ENCODE peak calls at places on chromosomes 4 and X, in eight cellular contexts. R is Peyer's patch, H is tibial artery, A is iPS DF 6.9, K is right cardiac atrium, Q is pancreas, I is stomach, U is fibroblast of lung. N is an unnamed sample.

GRCh38 chr4:147136308-147136707 is 190.6 kb upstream of the TTC29 start:
- DNase-seq in R (no peak), H (no peak), A (no peak), K (peak; percentile 41), Q (no peak), I (no peak), U (peak; percentile 34), N (no peak)

GRCh38 chr4:108355523-108356208 is 186.9 kb upstream of the LEF1 start:
- DNase-seq in R (no peak), H (no peak), A (no peak), K (no peak), Q (no peak), I (no peak), U (peak; percentile 36), N (no peak)

GRCh38 chr4:39319678-39320077 is 46.5 kb downstream of the RFC1 start:
- DNase-seq in R (no peak), H (no peak), A (no peak), K (no peak), Q (no peak), I (no peak), U (peak; percentile 97), N (no peak)

GRCh38 chr4:140856692-140857091 is 100.5 kb upstream of the TBC1D9 start:
- DNase-seq in R (no peak), H (no peak), A (peak; percentile 18), K (peak; percentile 23), Q (no peak), I (peak; percentile 28), U (peak; percentile 88), N (peak; percentile 22)

GRCh38 chr4:123190176-123190575 is 206.4 kb upstream of the SPRY1 start:
- DNase-seq in R (no peak), H (no peak), A (no peak), K (no peak), Q (no peak), I (no peak), U (no peak), N (no peak)

GRCh38 chr4:110347805-110348204 is 128.2 kb upstream of the ENPEP start:
- DNase-seq in R (no peak), H (no peak), A (no peak), K (no peak), Q (no peak), I (no peak), U (no peak), N (no peak)

GRCh38 chr4:158353541-158354304 is 143.4 kb downstream of the TMEM144 start:
- DNase-seq in R (no peak), H (no peak), A (no peak), K (no peak), Q (no peak), I (no peak), U (no peak), N (no peak)

GRCh38 chrX:39815621-39816020 is 282.1 kb downstream of the BCOR start:
- DNase-seq in R (no peak), H (no peak), A (no peak), K (no peak), Q (no peak), I (no peak), U (peak; percentile 24), N (no peak)

GRCh38 chrX:374566-374965 is 12.1 kb downstream of the PPP2R3B start:
- DNase-seq in R (no peak), H (no peak), A (no peak), K (no peak), Q (no peak), I (no peak), U (no peak), N (no peak)

GRCh38 chrX:131778269-131779218 is 234.7 kb downstream of the OR13H1 start:
- DNase-seq in R (no peak), H (no peak), A (no peak), K (peak; percentile 55), Q (no peak), I (peak; percentile 77), U (peak; percentile 56), N (no peak)

GRCh38 chr4:154822775-154823174 is 41.7 kb downstream of the RBM46 start:
- DNase-seq in R (no peak), H (no peak), A (no peak), K (no peak), Q (no peak), I (no peak), U (peak; percentile 66), N (no peak)

GRCh38 chr4:53929955-53930798 is 134.2 kb downstream of the CHIC2 start:
- DNase-seq in R (no peak), H (peak; percentile 85), A (peak; percentile 72), K (peak; percentile 78), Q (peak; percentile 58), I (peak; percentile 73), U (peak; percentile 89), N (peak; percentile 78)

GRCh38 chr4:24226667-24227066 is 336.8 kb upstream of the PPARGC1A start:
- DNase-seq in R (no peak), H (no peak), A (no peak), K (no peak), Q (no peak), I (no peak), U (peak; percentile 67), N (no peak)

GRCh38 chr4:118177121-118177520 is 142.8 kb downstream of the NDST3 start:
- DNase-seq in R (no peak), H (no peak), A (no peak), K (no peak), Q (no peak), I (no peak), U (peak; percentile 22), N (no peak)

GRCh38 chr4:57426779-57427395 is 316.7 kb upstream of the IGFBP7 start:
- DNase-seq in R (peak; percentile 61), H (peak; percentile 76), A (peak; percentile 74), K (peak; percentile 72), Q (peak; percentile 40), I (peak; percentile 61), U (peak; percentile 78), N (peak; percentile 37)

GRCh38 chr4:101156619-101157310 is 190.6 kb downstream of the PPP3CA start:
- DNase-seq in R (no peak), H (no peak), A (no peak), K (no peak), Q (no peak), I (no peak), U (peak; percentile 34), N (no peak)

GRCh38 chr4:76943790-76944189 is 5.8 kb upstream of the SEPTIN11 start:
- DNase-seq in R (no peak), H (no peak), A (no peak), K (peak; percentile 37), Q (no peak), I (no peak), U (peak; percentile 54), N (no peak)

GRCh38 chrX:69614896-69615295 is 1.0 kb upstream of the EDA start:
- DNase-seq in R (no peak), H (no peak), A (no peak), K (no peak), Q (no peak), I (no peak), U (no peak), N (no peak)

GRCh38 chr4:168881754-168882153 is 128.3 kb downstream of the CBR4 start:
- DNase-seq in R (no peak), H (no peak), A (no peak), K (no peak), Q (no peak), I (no peak), U (no peak), N (no peak)

GRCh38 chrX:146614693-146615524 is 194.7 kb upstream of the CXorf51B start:
- DNase-seq in R (no peak), H (no peak), A (no peak), K (no peak), Q (no peak), I (no peak), U (no peak), N (no peak)

GRCh38 chrX:143945171-143945570 is 61.3 kb downstream of the UBE2NL start:
- DNase-seq in R (no peak), H (no peak), A (no peak), K (no peak), Q (no peak), I (no peak), U (no peak), N (no peak)

DNA sequence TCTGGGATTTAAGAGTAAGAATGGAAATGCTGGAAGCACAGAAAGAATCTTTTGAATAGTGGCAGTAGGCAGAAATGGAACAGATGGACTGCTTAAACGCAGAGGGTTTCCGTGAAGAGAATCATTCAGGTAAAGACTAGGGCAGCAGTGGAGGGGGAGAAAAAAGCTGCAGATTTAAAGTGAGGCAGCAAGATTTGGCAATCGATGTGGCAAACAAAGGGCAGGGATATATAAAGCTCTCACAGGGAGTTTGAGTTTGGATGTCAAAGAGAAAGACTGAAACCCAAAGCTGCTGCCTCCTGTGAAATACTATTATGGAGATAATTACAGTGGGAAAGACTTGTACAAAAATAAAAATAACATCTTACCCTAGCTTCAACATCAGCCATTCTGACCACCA is 384.0 kb downstream of the CENPC start:
- DNase-seq in R (no peak), H (no peak), A (no peak), K (no peak), Q (no peak), I (no peak), U (no peak), N (no peak)
- H3K4me3 ChIP-seq in R (no peak overlapping the region), H (no peak overlapping the region), A (no peak overlapping the region), K (no peak overlapping the region), Q (no peak overlapping the region), I (no peak overlapping the region), U (no peak overlapping the region), N (no peak overlapping the region)

GRCh38 chr4:3725936-3726895 is 40.0 kb upstream of the ADRA2C start:
- DNase-seq in R (no peak), H (no peak), A (no peak), K (no peak), Q (no peak), I (no peak), U (no peak), N (no peak)
- H3K27me3 ChIP-seq in R (no peaks in the 10 kb centered on the region), H (peaks cover 22% of the 10 kb centered on the region), A (peaks cover 11% of the 10 kb centered on the region), K (no peaks in the 10 kb centered on the region), Q (no peaks in the 10 kb centered on the region), I (peaks cover 99% of the 10 kb centered on the region), U (no peaks in the 10 kb centered on the region), N (no peaks in the 10 kb centered on the region)

GRCh38 chrX:94612140-94612539 is 938.1 kb downstream of the FAM133A start:
- DNase-seq in R (no peak), H (no peak), A (no peak), K (no peak), Q (no peak), I (no peak), U (no peak), N (no peak)
- H3K27ac ChIP-seq in R (no peak overlapping the region), H (no peak overlapping the region), A (no peak overlapping the region), K (no peak overlapping the region), Q (no peak overlapping the region), I (no peak overlapping the region), U (no peak overlapping the region), N (no peak overlapping the region)

GRCh38 chrX:38803609-38804480 is 2.6 kb downstream of the MID1IP1 start:
- DNase-seq in R (peak; percentile 90), H (peak; percentile 91), A (peak; percentile 37), K (peak; percentile 87), Q (peak; percentile 90), I (peak; percentile 87), U (peak; percentile 63), N (peak; percentile 88)
- H3K4me3 ChIP-seq in R (peak overlapping the region; percentile 59), H (peak overlapping the region; percentile 81), A (peak overlapping the region; percentile 63), K (peak overlapping the region; percentile 51), Q (peak overlapping the region; percentile 52), I (peak overlapping the region; percentile 58), U (peak overlapping the region; percentile 62), N (peak overlapping the region; percentile 79)

GRCh38 chr4:7442609-7443140 is 7.9 kb upstream of the PSAPL1 start:
- DNase-seq in R (no peak), H (no peak), A (no peak), K (no peak), Q (no peak), I (no peak), U (no peak), N (no peak)
- H3K27me3 ChIP-seq in R (no peaks in the 10 kb centered on the region), H (peaks cover 35% of the 10 kb centered on the region), A (no peaks in the 10 kb centered on the region), K (no peaks in the 10 kb centered on the region), Q (no peaks in the 10 kb centered on the region), I (peaks cover 45% of the 10 kb centered on the region), U (no peaks in the 10 kb centered on the region), N (no peaks in the 10 kb centered on the region)